ENCODE peak calls at places on chromosomes 11 and 22, in five cellular contexts. P is keratinocyte, M is GM12878, S is fibroblast of lung, V is PC-3. A is an unnamed sample.

GRCh38 chr22:36569999-36570398 is 41.0 kb upstream of the EIF3D start:
- DNase-seq in M (no peak), V (no peak), P (no peak), S (peak), A (no peak)

GRCh38 chr11:10304495-10305261 is at the start of gene ADM:
- DNase-seq in P (peak), V (peak), M (no peak), S (peak), A (no peak)

GRCh38 chr22:48496987-48497650 is 1330.6 kb downstream of the BRD1 start:
- DNase-seq in P (no peak), S (no peak), V (no peak), M (no peak), A (no peak)

GRCh38 chr11:75413864-75414263 is 14.5 kb downstream of the RPS3 start:
- DNase-seq in M (no peak), V (no peak), P (no peak), S (no peak), A (no peak)

GRCh38 chr11:74641905-74642304 is 49.5 kb downstream of the POLD3 start:
- DNase-seq in P (no peak), V (no peak), M (no peak), S (peak), A (peak)

GRCh38 chr11:72216638-72217037 is at the start of gene FOLR2:
- DNase-seq in V (no peak), S (no peak), P (no peak), M (no peak), A (no peak)

GRCh38 chr11:8328848-8329330 is 65.2 kb upstream of the LMO1 start:
- DNase-seq in P (peak), M (peak), V (peak), S (peak), A (no peak)

GRCh38 chr22:48106715-48107259 is 1344.3 kb downstream of the TBC1D22A start:
- DNase-seq in S (no peak), P (no peak), M (no peak), V (no peak), A (no peak)

GRCh38 chr11:112307617-112308016 is 47.0 kb upstream of the PLET1 start:
- DNase-seq in P (no peak), M (no peak), V (no peak), S (no peak), A (no peak)

GRCh38 chr11:29255401-29255800 is 761.4 kb downstream of the KCNA4 start:
- DNase-seq in V (no peak), M (no peak), S (no peak), P (no peak), A (no peak)

GRCh38 chr11:44304091-44305084 is 5.6 kb downstream of the ALX4 start:
- DNase-seq in S (no peak), P (no peak), M (no peak), V (no peak), A (no peak)

GRCh38 chr22:34113381-34113780 is 193.1 kb upstream of the LARGE1 start:
- DNase-seq in V (no peak), M (no peak), S (no peak), P (no peak), A (no peak)

GRCh38 chr11:55956521-55956920 is 13.2 kb downstream of the OR10AG1 start:
- DNase-seq in S (no peak), V (no peak), P (no peak), M (no peak), A (no peak)

GRCh38 chr22:29152045-29152380 is 53.7 kb upstream of the EMID1 start:
- DNase-seq in S (no peak), P (no peak), M (no peak), V (no peak), A (no peak)

DNA sequence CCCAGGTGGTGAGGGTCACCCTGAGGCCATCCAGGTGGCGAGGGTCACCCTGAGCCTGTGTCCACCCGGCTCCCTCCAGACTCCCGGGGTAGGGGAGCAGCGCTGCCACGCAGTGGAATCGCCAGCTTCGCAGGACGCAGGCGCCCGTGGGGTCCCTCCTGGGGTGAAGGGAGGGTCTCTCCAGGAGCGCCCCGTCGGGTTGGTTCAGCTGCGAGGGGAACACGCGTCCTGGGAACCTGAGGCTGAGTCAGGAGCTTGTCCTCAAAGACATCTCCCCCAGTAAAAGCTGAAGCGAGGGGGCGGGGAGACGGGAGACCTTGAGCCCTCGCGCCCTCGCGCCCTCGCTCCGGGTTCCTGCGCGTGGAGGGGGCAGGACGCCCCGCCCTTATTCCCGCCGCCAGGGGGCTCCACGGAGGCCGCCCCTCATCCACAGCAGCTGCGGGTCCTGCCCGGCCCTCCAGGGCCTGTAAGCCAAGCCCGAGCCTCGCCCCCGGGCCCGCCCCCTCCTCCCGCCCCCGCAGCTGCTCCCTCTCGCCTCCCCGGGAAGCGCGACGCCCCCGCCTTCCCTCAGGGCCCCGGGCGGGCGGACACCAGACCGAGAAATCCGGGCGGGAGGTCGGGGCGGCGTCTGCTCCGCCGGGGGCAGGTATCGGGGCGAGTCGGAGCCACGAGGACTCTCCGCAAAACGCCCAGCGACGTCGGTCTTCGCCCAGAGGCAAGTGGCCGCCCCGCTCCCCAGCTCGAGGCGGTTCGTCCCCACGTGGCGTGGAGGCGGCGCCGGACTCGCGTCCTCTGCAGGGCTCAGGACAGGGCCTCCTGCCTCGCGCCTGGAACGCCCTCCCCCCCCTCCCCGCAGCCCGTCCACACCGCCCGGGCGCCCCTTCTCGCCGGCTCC is 22.8 kb downstream of the PIM3 start:
- DNase-seq in S (no peak), P (no peak), M (no peak), V (no peak), A (no peak)
- H3K4me3 ChIP-seq in S (no peak), P (no peak), M (no peak), V (no peak), A (no peak)

DNA sequence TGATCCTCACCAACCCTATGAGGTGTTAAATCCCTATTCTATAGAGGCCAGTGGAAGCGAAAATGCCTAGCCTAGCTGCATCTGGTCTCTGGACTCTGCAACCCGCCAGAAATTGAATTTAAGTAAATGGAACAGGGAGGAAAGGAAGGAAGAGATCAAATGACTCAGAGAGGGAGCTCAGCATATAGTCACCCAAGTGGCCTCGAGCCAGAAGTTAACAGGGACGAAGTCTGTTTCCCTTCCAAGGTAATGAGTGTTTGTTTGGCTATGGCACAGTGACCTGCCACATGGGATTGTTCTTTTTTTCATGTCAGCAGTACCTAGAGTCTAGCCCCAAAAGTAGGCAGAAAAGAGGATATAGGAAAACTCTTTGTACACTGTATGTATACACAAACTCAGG is 66.3 kb downstream of the PAK1 start:
- DNase-seq in S (peak), P (no peak), M (no peak), V (peak), A (no peak)
- H3K9ac ChIP-seq in S (no peak), P (no peak), M (no peak), V (no peak), A (no peak)

DNA sequence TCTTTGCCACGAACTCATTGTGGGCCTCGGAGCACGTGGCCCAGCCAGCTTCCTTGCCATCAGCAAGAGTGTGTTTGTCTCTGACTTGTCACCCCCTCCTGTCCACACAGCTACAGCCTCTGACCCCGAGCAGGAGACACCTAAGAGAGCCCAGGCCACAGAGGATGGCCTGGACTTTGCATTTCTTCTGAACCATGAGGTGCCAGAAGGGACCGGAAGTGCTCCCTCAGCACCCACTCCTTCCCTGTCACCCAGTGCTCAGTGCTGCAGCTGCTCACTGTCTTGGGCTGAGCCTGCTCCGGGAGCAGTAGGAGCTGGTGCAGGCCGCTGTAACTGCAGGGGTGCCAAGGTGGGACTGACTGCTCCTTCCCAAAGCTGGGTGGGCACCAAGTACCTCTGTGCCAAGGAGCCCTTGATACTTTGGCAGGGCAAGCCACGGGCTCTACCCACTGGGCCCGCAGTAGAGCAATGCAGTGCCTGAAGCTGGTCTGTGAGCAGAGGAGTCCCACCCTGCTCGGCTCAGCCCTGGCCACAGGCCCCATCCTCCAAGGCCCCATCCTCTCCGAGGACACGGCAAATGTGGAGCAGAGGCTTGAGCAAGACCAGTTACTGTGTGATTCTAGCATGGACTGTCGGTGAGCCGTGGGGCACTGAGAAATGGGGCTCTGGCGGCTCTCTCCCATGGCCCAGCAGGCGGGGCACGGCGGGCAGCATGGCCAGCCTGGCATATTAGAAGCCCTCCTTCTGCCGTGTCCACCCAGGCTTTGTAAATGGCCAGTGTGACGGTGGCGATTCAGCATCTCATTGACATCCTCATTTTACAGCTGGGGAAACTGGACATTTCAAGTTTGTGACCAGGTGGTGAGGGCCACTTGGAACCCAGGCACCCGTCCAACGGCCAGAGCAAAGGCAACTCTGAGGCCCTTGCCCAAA is 6.3 kb downstream of the GRK2 start:
- DNase-seq in P (no peak), S (no peak), V (no peak), M (no peak), A (no peak)
- H3K4me3 ChIP-seq in P (no peak), S (no peak), V (no peak), M (peak), A (no peak)

DNA sequence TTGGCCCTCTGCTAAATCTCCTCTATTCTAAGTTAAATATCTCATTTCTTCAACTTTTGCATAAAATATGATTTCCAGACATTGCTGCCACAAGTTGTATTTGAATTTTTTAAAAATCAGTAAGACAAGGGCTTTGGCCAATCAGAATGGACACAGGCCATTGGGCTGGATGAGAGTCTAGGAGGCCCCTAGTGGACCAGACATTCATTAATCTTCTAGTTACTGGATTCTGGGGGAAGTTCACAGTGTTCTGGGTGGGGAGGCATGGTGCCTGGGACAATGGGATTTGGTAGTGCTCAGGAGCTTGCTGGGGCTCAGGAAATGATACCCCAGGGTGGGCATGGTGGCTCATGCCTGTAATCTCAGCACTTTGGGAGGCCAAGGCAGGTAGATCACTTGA is 12.4 kb upstream of the SORL1 start:
- DNase-seq in M (no peak), V (no peak), S (no peak), P (no peak), A (no peak)
- H3K9ac ChIP-seq in M (no peak), V (no peak), S (no peak), P (no peak), A (no peak)

DNA sequence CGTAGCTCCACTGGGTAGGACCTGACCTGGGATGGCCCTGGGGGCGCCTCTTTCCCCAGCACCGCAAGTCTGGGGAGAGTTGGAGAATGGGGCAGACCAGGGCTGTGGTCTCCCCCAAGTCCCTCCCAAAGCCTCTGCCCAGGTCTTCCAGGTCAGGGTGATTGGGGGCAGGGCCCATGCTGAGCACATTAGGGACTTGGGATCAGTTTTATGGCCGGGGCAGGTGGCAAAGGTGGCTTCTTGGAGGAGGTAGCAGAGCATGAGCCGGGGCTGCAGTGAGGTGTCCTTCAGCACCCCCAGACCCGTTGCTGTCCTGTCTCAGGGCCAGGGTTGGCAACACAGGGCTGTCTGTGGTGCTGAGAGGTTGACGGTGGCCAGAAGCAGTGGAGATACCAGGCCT is 6.0 kb downstream of the RELT start:
- DNase-seq in V (no peak), P (no peak), S (no peak), M (no peak), A (no peak)
- H3K4me3 ChIP-seq in V (no peak), P (no peak), S (no peak), M (peak), A (no peak)

GRCh38 chr11:46235777-46236688 is 41.4 kb upstream of the CREB3L1 start:
- DNase-seq in V (no peak), P (no peak), M (no peak), S (peak), A (no peak)

GRCh38 chr11:46238967-46239800 is 38.3 kb upstream of the CREB3L1 start:
- DNase-seq in M (no peak), P (peak), S (peak), V (peak), A (no peak)

GRCh38 chr11:46238078-46238966 is 39.1 kb upstream of the CREB3L1 start:
- DNase-seq in M (no peak), S (peak), P (no peak), V (no peak), A (no peak)

GRCh38 chr11:46236918-46237247 is 40.6 kb upstream of the CREB3L1 start:
- DNase-seq in M (no peak), V (no peak), P (no peak), S (no peak), A (no peak)

GRCh38 chr11:46237248-46238077 is 40.0 kb upstream of the CREB3L1 start:
- DNase-seq in M (no peak), V (peak), S (peak), P (peak), A (no peak)
- H3K9ac ChIP-seq in M (no peak), V (no peak), S (peak), P (peak), A (no peak)

DNA sequence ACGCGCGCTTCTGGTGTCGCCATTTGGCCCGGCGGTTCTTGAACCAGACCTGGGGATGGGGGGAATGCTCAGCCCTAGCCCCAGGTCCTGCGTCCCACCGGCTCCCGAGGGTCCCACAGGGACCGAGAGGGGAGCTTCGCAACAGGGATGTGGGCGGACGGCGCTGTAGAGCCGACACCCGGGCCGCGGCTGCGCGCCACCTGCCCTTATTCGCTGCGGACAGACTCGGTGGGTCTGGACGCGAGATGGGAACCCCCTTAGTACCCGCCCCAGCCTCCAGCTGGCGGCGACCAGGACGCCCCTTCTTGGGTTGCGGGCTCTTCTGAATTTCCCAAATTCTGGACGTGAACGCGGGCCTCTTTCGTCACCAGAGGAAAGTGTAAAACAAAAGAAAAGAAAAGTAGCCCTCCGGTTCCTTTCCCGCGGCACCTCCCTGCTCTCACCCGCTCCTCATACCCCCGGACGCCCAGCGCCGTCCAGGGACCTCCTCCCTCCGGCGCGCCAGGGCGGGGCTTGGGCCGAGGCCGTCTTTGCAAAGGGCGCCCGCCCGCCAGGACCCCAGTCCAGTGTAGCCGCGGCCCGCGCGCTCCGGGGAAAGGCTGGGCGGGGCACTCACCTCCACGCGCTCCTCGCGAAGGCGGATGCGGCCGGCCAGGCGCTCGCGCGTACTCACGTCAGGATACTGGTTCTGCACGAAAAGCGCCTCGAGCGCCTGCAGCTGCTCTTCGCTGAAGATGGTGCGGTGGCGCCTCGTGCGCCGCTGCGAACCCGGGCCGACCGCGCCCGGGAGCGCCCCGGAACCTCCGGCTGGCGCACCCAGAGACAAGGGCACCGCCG is 827 bp downstream of the GSC2 start:
- DNase-seq in S (no peak), V (no peak), P (no peak), M (no peak), A (no peak)
- H3K4me3 ChIP-seq in S (no peak), V (no peak), P (peak), M (no peak), A (peak)

DNA sequence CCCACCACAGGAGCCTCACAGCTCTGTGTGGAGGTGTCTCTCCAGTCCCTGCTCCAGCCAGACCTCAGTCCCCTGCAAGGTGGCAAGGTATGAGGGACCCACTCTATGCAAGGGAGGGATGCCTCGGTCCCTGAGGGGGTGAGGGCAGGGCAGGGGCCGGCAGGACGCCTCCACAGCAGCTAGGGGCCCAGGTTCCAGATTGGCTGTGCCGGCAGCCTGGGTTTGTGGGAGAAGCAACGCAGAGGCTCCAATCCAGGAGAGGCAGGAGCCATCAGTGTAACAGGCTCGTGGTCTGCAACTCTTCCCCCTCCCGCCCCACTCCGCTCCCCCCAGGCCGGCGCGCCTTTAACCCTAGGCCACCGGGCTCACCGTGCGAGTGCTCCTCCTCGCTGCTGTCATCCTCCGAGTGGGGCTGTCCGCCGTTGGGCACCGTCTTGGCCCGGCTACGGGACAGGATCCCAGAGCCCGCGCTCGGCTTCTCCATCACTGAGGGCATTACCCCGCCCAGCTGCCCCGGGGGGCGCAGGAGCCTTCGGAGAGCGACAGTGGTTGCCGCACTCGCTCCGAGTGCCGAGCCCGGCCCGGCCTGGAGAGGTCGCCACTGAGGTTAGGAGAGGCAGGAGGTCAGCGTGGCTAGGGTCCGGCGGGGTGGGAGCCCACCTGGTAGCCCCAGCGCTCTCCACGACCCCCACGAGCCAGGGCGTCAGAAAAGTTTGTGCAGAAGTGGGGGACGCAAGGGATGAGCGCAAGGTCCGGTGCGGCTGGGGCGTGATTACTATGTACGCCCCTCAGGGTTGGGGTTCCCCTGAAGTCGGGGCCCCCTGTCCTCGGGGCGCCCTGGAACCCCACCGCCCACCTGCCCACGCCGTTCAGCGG is 765 bp downstream of the RCOR2 start:
- DNase-seq in P (no peak), M (no peak), S (peak), V (peak), A (no peak)
- H3K9ac ChIP-seq in P (peak), M (no peak), S (peak), V (no peak), A (peak)

DNA sequence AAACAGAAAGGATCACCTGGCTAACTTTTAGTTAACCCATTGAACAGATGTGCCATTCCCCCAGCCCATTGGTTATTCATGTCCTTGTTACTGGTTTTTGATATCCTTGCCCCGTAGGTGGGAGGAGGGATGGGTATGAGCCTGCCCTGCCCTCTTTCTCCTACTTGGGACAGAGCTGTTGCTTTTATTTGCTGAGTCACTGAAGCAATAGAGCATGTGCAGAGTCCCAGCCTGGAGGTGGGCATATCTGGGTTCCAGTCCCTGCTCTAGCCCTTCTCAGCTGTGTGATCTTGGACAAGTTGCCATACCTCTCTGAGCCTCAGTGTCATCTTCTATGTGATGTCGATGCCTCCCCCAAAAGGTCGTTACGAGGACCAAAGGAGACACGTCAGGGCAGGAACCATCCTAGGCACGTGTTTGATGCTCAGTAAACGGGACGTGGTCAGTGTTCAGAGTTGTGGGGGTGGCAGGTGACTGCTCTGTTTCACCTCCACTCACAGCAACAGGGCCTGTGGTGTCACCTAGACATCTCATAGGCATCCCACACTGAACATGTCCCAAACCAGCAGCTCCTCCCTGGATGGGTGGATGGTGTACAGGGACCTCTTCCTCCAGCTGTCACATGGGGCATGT is 61.0 kb downstream of the BMAL1 start:
- DNase-seq in M (no peak), V (peak), P (no peak), S (peak), A (no peak)
- H3K4me3 ChIP-seq in M (peak), V (peak), P (peak), S (peak), A (no peak)

A was measured in SK-N-MC.